ENCODE peak calls at places on chromosomes 2 and 18, in six cellular contexts. I is SK-N-SH, T is K562, O is HCT116, G is H1, E is GM12878. R is an unnamed sample.

GRCh38 chr2:102057502-102058292 is 65.9 kb downstream of the IL1R2 start:
- DNase-seq in I (no peak), O (no peak), E (peak; percentile 65), G (no peak), T (no peak), R (no peak)

GRCh38 chr2:39837856-39838453 is 58.9 kb upstream of the THUMPD2 start:
- DNase-seq in E (peak; percentile 11), G (peak; percentile 73), I (peak; percentile 13), T (peak; percentile 51), O (peak; percentile 21), R (peak; percentile 20)

GRCh38 chr18:73594749-73595148 is 552.9 kb downstream of the FBXO15 start:
- DNase-seq in O (no peak), G (no peak), I (no peak), E (no peak), T (no peak), R (no peak)

GRCh38 chr2:236086971-236087465 is 81.2 kb downstream of the GBX2 start:
- DNase-seq in O (no peak), T (no peak), E (no peak), I (no peak), G (peak; percentile 63), R (no peak)

GRCh38 chr2:37896319-37896718 is 28.8 kb upstream of the RMDN2 start:
- DNase-seq in T (peak; percentile 18), I (peak; percentile 33), E (no peak), O (no peak), G (no peak), R (peak; percentile 14)

GRCh38 chr2:161131074-161131680 is 29.1 kb upstream of the TANK start:
- DNase-seq in G (no peak), I (no peak), O (no peak), E (no peak), T (no peak), R (no peak)

GRCh38 chr2:177545981-177546600 is 153.5 kb downstream of the AGPS start:
- DNase-seq in T (no peak), O (no peak), G (no peak), I (no peak), E (no peak), R (no peak)

GRCh38 chr18:33844232-33844631 is 266.2 kb downstream of the ASXL3 start:
- DNase-seq in I (no peak), O (no peak), E (no peak), G (no peak), T (no peak), R (no peak)

GRCh38 chr2:42971381-42971780 is 179.0 kb upstream of the HAAO start:
- DNase-seq in E (no peak), O (no peak), I (no peak), T (no peak), G (no peak), R (no peak)

GRCh38 chr2:240187989-240188590 is 47.6 kb upstream of the OTOS start:
- DNase-seq in T (no peak), I (no peak), O (no peak), G (no peak), E (no peak), R (no peak)

GRCh38 chr18:79486356-79487197 is 90.8 kb downstream of the NFATC1 start:
- DNase-seq in I (no peak), T (no peak), E (no peak), O (no peak), G (no peak), R (no peak)

GRCh38 chr2:119934319-119934718 is 78.6 kb upstream of the EPB41L5 start:
- DNase-seq in E (no peak), O (no peak), T (no peak), I (no peak), G (no peak), R (no peak)

GRCh38 chr2:237859533-237860272 is at the start of gene RAMP1:
- DNase-seq in O (no peak), T (no peak), G (no peak), I (peak; percentile 81), E (no peak), R (no peak)

GRCh38 chr2:214604861-214605260 is 194.0 kb downstream of the VWC2L start:
- DNase-seq in G (no peak), E (no peak), I (no peak), O (no peak), T (no peak), R (no peak)

GRCh38 chr18:61637319-61637718 is 255.5 kb downstream of the RNF152 start:
- DNase-seq in T (no peak), G (peak; percentile 62), O (no peak), E (no peak), I (no peak), R (no peak)

GRCh38 chr18:58392336-58393000 is 236.4 kb downstream of the ALPK2 start:
- DNase-seq in T (no peak), E (no peak), O (no peak), I (no peak), G (no peak), R (no peak)

GRCh38 chr2:46014911-46015654 is 282.1 kb upstream of the EPAS1 start:
- DNase-seq in I (no peak), G (peak; percentile 47), O (no peak), E (no peak), T (no peak), R (no peak)

GRCh38 chr2:98514879-98515570 is 70.4 kb downstream of the INPP4A start:
- DNase-seq in G (no peak), O (no peak), T (peak; percentile 29), I (no peak), E (no peak), R (no peak)

GRCh38 chr2:234974501-234975385 is 22.9 kb downstream of the SH3BP4 start:
- DNase-seq in E (no peak), G (no peak), T (no peak), I (no peak), O (no peak), R (peak; percentile 37)

GRCh38 chr2:119049968-119050657 is 108.1 kb downstream of the MARCO start:
- DNase-seq in T (peak; percentile 68), E (no peak), I (no peak), G (peak; percentile 79), O (no peak), R (peak; percentile 12)

DNA sequence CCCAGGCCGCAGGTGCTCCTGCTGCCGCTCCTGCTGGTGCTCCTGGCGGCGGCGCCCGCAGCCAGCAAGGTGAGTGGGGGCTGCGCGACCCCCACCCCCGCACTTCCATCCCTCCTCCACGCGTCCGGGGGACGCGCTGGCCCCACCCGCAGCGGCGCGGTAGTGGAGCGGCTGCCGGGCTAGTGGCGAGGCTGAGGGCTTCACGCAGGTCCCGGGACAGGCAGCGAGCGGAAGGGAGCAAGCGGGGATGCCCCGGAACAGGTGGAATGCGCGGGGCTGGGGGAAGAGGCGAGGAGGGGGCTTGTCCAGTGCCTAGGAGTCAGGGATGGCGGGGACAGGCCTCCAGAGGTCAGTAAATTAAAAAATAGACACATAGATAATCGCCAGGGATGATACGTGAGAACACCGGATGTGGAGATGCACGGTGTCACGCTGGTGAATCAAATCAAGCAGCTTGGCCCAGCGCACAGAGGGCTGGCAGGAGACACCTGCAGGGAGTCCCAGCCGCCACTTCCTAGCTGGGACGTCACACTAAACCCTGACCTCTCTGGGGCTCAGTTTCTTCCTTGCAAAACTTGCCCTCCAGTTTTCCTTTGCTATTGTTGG is 424 bp downstream of the COL4A3 start:
- DNase-seq in T (no peak), G (no peak), I (peak; percentile 28), E (no peak), O (no peak), R (no peak)
- TF ChIP-seq JUND in T (no peak), G (no peak), I (no peak), E (no peak), O (no peak), R (no peak)

GRCh38 chr2:110993557-110994231 is 127.0 kb upstream of the BCL2L11 start:
- DNase-seq in O (no peak), I (no peak), E (no peak), G (no peak), T (no peak), R (no peak)

GRCh38 chr2:110991951-110992350 is 128.8 kb upstream of the BCL2L11 start:
- DNase-seq in O (no peak), G (no peak), T (no peak), I (no peak), E (no peak), R (no peak)

GRCh38 chr2:110997646-110998045 is 123.1 kb upstream of the BCL2L11 start:
- DNase-seq in T (no peak), E (no peak), I (no peak), O (no peak), G (no peak), R (no peak)

GRCh38 chr2:110992886-110993285 is 127.8 kb upstream of the BCL2L11 start:
- DNase-seq in I (no peak), G (no peak), T (no peak), E (no peak), O (no peak), R (no peak)

GRCh38 chr2:110994250-110994961 is 126.3 kb upstream of the BCL2L11 start:
- DNase-seq in I (no peak), G (no peak), O (no peak), T (no peak), E (no peak), R (no peak)
- TF ChIP-seq JUND in I (no peak), G (no peak), O (no peak), T (no peak), E (no peak), R (no peak)

DNA sequence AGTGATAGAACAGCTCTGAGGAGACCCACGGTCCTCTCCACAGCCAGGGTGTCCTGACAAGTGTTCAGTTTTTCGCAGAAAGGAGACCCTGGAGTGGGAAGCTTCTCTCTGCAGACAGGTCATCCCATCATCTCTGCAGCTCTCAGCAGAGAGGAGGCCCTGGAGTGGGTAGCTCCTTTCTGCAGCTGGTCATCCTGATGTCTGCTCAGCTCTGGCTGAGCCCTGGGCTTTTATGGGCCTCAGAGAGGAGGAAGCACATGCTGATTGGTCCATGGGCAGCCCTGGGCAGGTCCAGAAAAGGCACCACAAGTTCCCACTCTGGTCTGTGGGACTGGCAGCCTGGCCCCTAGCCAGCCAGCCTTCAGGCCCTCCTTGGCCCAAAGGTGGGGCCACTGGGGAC is 72.3 kb upstream of the ST3GAL5 start:
- DNase-seq in G (no peak), O (no peak), T (peak; percentile 23), I (no peak), E (no peak), R (no peak)
- TF ChIP-seq JUND in G (no peak), O (no peak), T (no peak), I (no peak), E (no peak), R (no peak)

GRCh38 chr2:197911667-197912066 is 107.3 kb downstream of the PLCL1 start:
- DNase-seq in O (no peak), T (no peak), E (no peak), G (no peak), I (no peak), R (no peak)

GRCh38 chr2:197908191-197908590 is 103.8 kb downstream of the PLCL1 start:
- DNase-seq in E (no peak), G (no peak), I (no peak), T (no peak), O (no peak), R (no peak)

GRCh38 chr2:197908940-197909339 is 104.5 kb downstream of the PLCL1 start:
- DNase-seq in T (no peak), G (no peak), E (no peak), I (no peak), O (no peak), R (no peak)

GRCh38 chr2:197904446-197904845 is 100.1 kb downstream of the PLCL1 start:
- DNase-seq in T (no peak), I (no peak), G (no peak), O (no peak), E (peak; percentile 31), R (no peak)

DNA sequence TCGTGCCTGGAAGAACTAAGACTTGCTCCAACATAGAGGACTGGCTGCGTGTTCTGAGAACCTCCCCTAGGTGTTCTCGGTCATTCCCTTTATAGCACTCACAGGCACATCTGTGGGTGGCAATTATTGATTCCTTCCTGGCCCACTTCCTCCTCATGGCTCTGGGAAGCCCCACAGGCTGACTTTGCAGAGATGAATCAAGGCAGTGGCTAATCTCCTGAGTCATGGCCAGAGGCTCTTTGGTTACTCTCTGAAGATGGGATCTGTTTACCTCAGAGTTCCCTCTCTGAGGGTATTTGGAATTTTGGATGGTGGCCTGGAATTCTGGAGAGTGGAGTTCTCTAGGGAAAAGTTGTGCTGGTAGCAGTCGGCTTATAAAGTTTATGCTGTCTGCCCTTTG is 105.0 kb downstream of the PLCL1 start:
- DNase-seq in G (no peak), O (peak; percentile 6), E (no peak), I (no peak), T (peak; percentile 64), R (peak; percentile 31)
- TF ChIP-seq JUND in G (no peak), O (peak; percentile 7), E (no peak), I (peak; percentile 70), T (no peak), R (no peak)